ENCODE peak calls at places on chromosomes 13 and 19, in nine cellular contexts. O is neural progenitor cell, I is astrocyte, N is progenitor cell of endocrine pancreas, K is PC-3, Y is type B pancreatic cell, R is cardiac muscle cell, A is epithelial cell of esophagus, M is WTC11. T is an unnamed sample.

GRCh38 chr19:51107406-51108065 is 673 bp downstream of the CTU1 start:
- DNase-seq in K (peak; percentile 40), Y (no peak), M (no peak), N (no peak), R (no peak), A (peak; percentile 36), I (peak; percentile 14), O (peak; percentile 68), T (peak; percentile 26)

GRCh38 chr13:95813139-95813538 is 136.2 kb downstream of the DNAJC3 start:
- DNase-seq in K (no peak), A (no peak), I (no peak), N (no peak), Y (no peak), M (no peak), R (no peak), O (no peak), T (no peak)

GRCh38 chr19:5954293-5954692 is 23.6 kb downstream of the RANBP3 start:
- DNase-seq in K (no peak), M (no peak), O (no peak), N (no peak), I (no peak), R (no peak), Y (no peak), A (no peak), T (no peak)

GRCh38 chr13:29548722-29549446 is 46.6 kb downstream of the SLC7A1 start:
- DNase-seq in N (no peak), Y (no peak), M (no peak), O (no peak), R (peak; percentile 26), A (no peak), K (no peak), I (peak; percentile 95), T (peak; percentile 65)

GRCh38 chr19:677201-677600 is 1.0 kb downstream of the FSTL3 start:
- DNase-seq in K (peak; percentile 70), M (no peak), Y (no peak), A (peak; percentile 86), O (no peak), N (no peak), R (peak; percentile 87), I (peak; percentile 80), T (peak; percentile 66)

GRCh38 chr13:33789067-33789606 is 28.8 kb upstream of the RFC3 start:
- DNase-seq in O (no peak), M (no peak), R (no peak), A (no peak), K (no peak), I (no peak), N (no peak), Y (no peak), T (no peak)

GRCh38 chr13:90105276-90105675 is 1242.2 kb upstream of the MIR17HG start:
- DNase-seq in O (no peak), I (peak; percentile 71), R (peak; percentile 6), M (no peak), K (peak; percentile 85), Y (no peak), N (no peak), A (peak; percentile 93), T (no peak)

GRCh38 chr13:72692884-72693514 is 34.4 kb downstream of the MZT1 start:
- DNase-seq in R (no peak), N (no peak), Y (no peak), A (no peak), I (no peak), K (no peak), M (no peak), O (no peak), T (no peak)

GRCh38 chr13:93226623-93227279 is at the start of gene GPC6:
- DNase-seq in O (peak; percentile 84), N (peak; percentile 25), I (peak; percentile 99), K (peak; percentile 75), Y (no peak), R (peak; percentile 97), M (peak; percentile 58), A (peak; percentile 96), T (peak; percentile 79)

GRCh38 chr19:4449826-4450075 is 7.8 kb downstream of the UBXN6 start:
- DNase-seq in A (no peak), O (no peak), M (no peak), R (no peak), Y (no peak), I (no peak), N (no peak), K (no peak), T (no peak)

GRCh38 chr19:33666196-33666595 is 44.4 kb downstream of the CHST8 start:
- DNase-seq in R (no peak), Y (peak; percentile 45), I (no peak), M (peak; percentile 8), N (no peak), K (no peak), A (no peak), O (no peak), T (no peak)

GRCh38 chr19:39532233-39533002 is at the start of gene EID2B:
- DNase-seq in R (peak; percentile 97), O (peak; percentile 99), A (peak; percentile 95), Y (peak; percentile 98), M (peak; percentile 95), N (peak; percentile 90), K (peak; percentile 95), I (peak; percentile 76), T (peak; percentile 89)

GRCh38 chr13:28494861-28495585 is at the start of gene FLT1:
- DNase-seq in O (peak; percentile 80), I (no peak), K (no peak), N (peak; percentile 27), R (peak; percentile 48), A (peak; percentile 25), M (peak; percentile 84), Y (peak; percentile 71), T (peak; percentile 38)

GRCh38 chr13:29501674-29502073 is 93.8 kb downstream of the SLC7A1 start:
- DNase-seq in K (no peak), O (no peak), M (no peak), N (no peak), A (no peak), I (no peak), R (no peak), Y (no peak), T (no peak)

GRCh38 chr13:20127263-20127562 is 33.6 kb downstream of the GJA3 start:
- DNase-seq in Y (no peak), R (peak; percentile 45), M (no peak), K (no peak), A (no peak), N (no peak), I (no peak), O (no peak), T (no peak)

GRCh38 chr19:19774354-19775033 is 41.6 kb upstream of the ZNF14 start:
- DNase-seq in R (no peak), A (no peak), I (no peak), O (no peak), K (no peak), N (no peak), Y (peak; percentile 29), M (no peak), T (no peak)

GRCh38 chr19:46537136-46538097 is 41.8 kb upstream of the PNMA8B start:
- DNase-seq in N (peak; percentile 37), M (peak; percentile 83), O (peak; percentile 63), I (no peak), R (peak; percentile 62), A (peak; percentile 51), Y (no peak), K (peak; percentile 54), T (peak; percentile 36)

DNA sequence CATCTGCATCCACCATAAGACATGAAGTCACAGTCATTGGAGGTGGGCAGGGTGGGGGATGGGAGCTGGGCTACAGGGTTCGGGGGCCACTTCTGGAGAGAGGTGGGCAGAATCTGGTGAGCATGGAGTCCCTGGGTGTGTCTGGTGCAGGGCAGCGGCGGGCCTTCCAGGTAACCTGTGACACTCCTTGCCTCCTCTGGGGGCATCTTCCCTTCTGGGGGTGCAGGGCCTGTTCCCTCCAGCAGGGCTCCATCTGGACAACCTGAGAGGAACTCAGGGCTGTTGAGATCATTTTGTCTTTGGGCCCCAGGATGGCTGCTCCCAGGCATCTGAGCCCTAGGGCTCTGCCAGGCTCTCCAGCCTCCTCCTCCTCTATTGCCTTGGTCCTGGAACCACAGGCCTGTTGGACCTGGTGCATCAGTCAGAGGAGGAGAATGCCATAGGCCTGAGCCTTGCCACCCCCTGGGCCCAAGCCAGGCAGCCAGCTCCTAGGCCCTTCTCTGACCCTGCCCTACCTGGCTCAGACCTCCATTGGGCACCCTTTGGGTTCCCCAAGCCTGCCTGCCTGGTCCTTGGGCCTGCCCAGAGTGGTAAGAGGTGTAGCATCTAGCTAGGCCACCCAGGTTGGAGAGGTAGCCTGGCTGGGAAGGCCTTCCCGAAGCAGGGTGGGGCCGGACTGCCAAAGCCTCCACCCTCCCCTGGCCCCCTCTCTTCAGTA is 13.4 kb downstream of the LYL1 start:
- DNase-seq in N (no peak), A (no peak), M (peak; percentile 76), Y (no peak), I (no peak), R (no peak), O (peak; percentile 61), K (peak; percentile 43), T (no peak)
- TF ChIP-seq CTCF in N (peak; percentile 59), A (peak; percentile 26), M (peak; percentile 49), Y (peak; percentile 63), I (peak; percentile 40), R (peak; percentile 20), O (peak; percentile 55), K (peak; percentile 54), T (peak; percentile 70)

DNA sequence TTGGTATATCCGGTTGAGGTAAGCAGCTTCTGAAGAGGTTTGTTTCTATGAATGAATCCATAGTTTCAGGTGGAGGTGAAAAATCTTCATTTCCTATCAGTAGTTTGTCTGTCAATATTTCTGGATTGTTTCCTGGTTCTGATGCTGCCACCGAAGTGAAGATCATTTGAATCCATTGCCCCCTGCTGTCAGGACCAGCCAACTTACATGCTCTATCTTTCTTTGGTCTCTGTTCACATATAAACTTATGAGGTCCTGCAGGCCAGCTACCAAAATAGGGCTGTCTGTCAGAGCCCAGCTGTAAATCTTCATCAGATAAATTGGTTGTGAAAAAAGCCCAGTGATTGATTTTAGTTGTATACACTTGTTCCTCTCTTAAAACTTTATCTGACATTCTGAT is 15.2 kb upstream of the N4BP2L1 start:
- DNase-seq in K (peak; percentile 39), I (no peak), M (no peak), Y (no peak), N (no peak), R (peak; percentile 17), A (peak; percentile 28), O (no peak), T (no peak)
- TF ChIP-seq CTCF in K (peak; percentile 57), I (no peak), M (no peak), Y (peak; percentile 49), N (peak; percentile 37), R (peak; percentile 22), A (peak; percentile 34), O (no peak), T (peak; percentile 58)

DNA sequence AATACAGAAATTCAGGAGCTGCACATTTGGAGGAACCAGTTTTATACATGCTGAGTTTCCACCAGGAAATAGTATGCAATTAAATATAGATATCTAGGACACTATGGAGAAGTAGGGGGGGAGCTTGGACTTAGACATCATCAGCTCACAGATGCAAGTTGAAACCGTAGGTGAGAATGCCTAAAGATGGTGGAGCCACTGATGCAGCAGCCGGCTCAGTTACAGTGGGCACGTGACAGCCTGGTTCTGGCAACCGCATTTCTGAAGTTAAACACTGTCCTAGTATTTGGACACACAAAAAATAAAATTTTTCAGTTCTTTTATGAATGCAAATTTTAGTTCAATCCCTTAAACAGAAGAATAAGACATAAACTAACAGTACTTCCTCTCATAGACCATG is 91.5 kb upstream of the FRY start:
- DNase-seq in I (no peak), A (no peak), Y (no peak), K (no peak), O (no peak), M (no peak), N (no peak), R (no peak), T (no peak)
- TF ChIP-seq CTCF in I (no peak), A (no peak), Y (no peak), K (no peak), O (no peak), M (no peak), N (no peak), R (no peak), T (no peak)

GRCh38 chr19:49489601-49490167 is 2.3 kb downstream of the RPL13A start:
- DNase-seq in M (no peak), Y (no peak), R (no peak), O (peak; percentile 2), N (no peak), A (no peak), K (no peak), I (no peak), T (no peak)
- TF ChIP-seq CTCF in M (no peak), Y (no peak), R (no peak), O (no peak), N (no peak), A (peak; percentile 20), K (no peak), I (no peak), T (no peak)